ENCODE peak calls at places on chromosome 15, in eight cellular contexts. R, J, O, V, A, Z, T and F are unnamed samples. For H3K4me1, the result is how much of the 10 kb centered on the place peaks cover.

GRCh38 chr15:80208758-80209734 is 43.0 kb downstream of the CTXND1 start:
- DNase-seq in R (no peak), J (no peak), O (no peak), V (no peak), A (no peak), Z (peak), T (no peak), F (peak)

GRCh38 chr15:77510066-77511044 is 89.7 kb downstream of the HMG20A start:
- DNase-seq in R (no peak), J (no peak), O (peak), V (no peak), A (no peak), Z (no peak), T (no peak), F (no peak)

GRCh38 chr15:87877114-87877810 is 379.3 kb downstream of the NTRK3 start:
- DNase-seq in R (no peak), J (peak), O (no peak), V (no peak), A (no peak), Z (no peak), T (no peak), F (no peak)

GRCh38 chr15:32979710-32980109 is 214.8 kb downstream of the FMN1 start:
- DNase-seq in R (no peak), J (peak), O (no peak), V (no peak), A (no peak), Z (no peak), T (no peak), F (no peak)

GRCh38 chr15:80588801-80589200 is 106.3 kb upstream of the ABHD17C start:
- DNase-seq in R (no peak), J (peak), O (no peak), V (no peak), A (no peak), Z (no peak), T (no peak), F (no peak)

GRCh38 chr15:88904257-88904807 is 8.8 kb downstream of the MFGE8 start:
- DNase-seq in R (no peak), J (no peak), O (peak), V (no peak), A (peak), Z (no peak), T (no peak), F (no peak)

GRCh38 chr15:88375234-88375926 is 91.8 kb downstream of the MRPL46 start:
- DNase-seq in R (no peak), J (peak), O (no peak), V (no peak), A (no peak), Z (no peak), T (no peak), F (no peak)

GRCh38 chr15:94792166-94792565 is 560.8 kb downstream of the MCTP2 start:
- DNase-seq in R (no peak), J (peak), O (no peak), V (no peak), A (no peak), Z (no peak), T (no peak), F (no peak)

GRCh38 chr15:93048426-93048721 is 40.6 kb downstream of the RGMA start:
- DNase-seq in R (no peak), J (no peak), O (no peak), V (no peak), A (no peak), Z (no peak), T (no peak), F (no peak)

GRCh38 chr15:28963711-28964081 is 77.9 kb downstream of the APBA2 start:
- DNase-seq in R (no peak), J (no peak), O (no peak), V (no peak), A (no peak), Z (no peak), T (no peak), F (no peak)

GRCh38 chr15:72826611-72827010 is 43.1 kb upstream of the ADPGK start:
- DNase-seq in R (no peak), J (no peak), O (no peak), V (no peak), A (no peak), Z (no peak), T (no peak), F (no peak)

GRCh38 chr15:73856458-73857192 is 16.7 kb upstream of the TBC1D21 start:
- DNase-seq in R (no peak), J (no peak), O (no peak), V (no peak), A (no peak), Z (peak), T (no peak), F (no peak)

GRCh38 chr15:95604634-95605036 is 725.9 kb upstream of the NR2F2 start:
- DNase-seq in R (no peak), J (peak), O (no peak), V (no peak), A (no peak), Z (no peak), T (no peak), F (no peak)

GRCh38 chr15:77608774-77609173 is 23.9 kb downstream of the LINGO1 start:
- DNase-seq in R (no peak), J (no peak), O (no peak), V (no peak), A (no peak), Z (no peak), T (no peak), F (no peak)

GRCh38 chr15:70605606-70606410 is 157.6 kb downstream of the UACA start:
- DNase-seq in R (no peak), J (peak), O (peak), V (peak), A (no peak), Z (peak), T (peak), F (peak)

GRCh38 chr15:62444104-62445027 is 279.3 kb upstream of the C2CD4B start:
- DNase-seq in R (peak), J (peak), O (peak), V (no peak), A (no peak), Z (no peak), T (no peak), F (no peak)

GRCh38 chr15:40873625-40874561 is at the start of gene RHOV:
- DNase-seq in R (no peak), J (peak), O (peak), V (no peak), A (peak), Z (no peak), T (peak), F (peak)

GRCh38 chr15:94234300-94234699 is 2.9 kb downstream of the MCTP2 start:
- DNase-seq in R (no peak), J (no peak), O (no peak), V (no peak), A (peak), Z (no peak), T (no peak), F (no peak)

GRCh38 chr15:51861557-51862350 is 32.3 kb downstream of the TMOD3 start:
- DNase-seq in R (no peak), J (no peak), O (no peak), V (no peak), A (no peak), Z (no peak), T (no peak), F (no peak)

DNA sequence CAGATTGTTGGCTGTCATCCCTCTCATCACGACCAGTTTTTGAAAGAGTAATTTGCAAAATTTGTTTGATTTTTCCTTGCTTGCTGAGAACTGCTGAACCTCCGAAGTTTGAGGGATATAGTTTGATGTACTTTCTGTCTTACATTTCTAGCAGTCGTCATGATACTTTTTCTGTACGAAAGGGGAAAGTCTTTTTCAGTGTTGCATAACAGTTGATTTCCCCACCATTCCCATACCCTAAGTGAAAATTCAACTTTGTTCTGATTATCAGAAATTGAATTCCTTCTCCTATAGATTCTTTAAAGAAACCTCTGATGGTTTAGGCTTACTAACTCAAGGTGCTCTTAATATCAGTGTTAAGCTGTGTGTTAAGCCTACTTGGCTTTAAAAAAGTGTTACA is 1.6 kb downstream of the PDE8A start:
- DNase-seq in R (no peak), J (no peak), O (no peak), V (no peak), A (no peak), Z (no peak), T (no peak), F (no peak)
- H3K4me1 ChIP-seq in R (under half), J (under half), O (under half), V (half or more), A (half or more), Z (under half), T (under half), F (under half)

DNA sequence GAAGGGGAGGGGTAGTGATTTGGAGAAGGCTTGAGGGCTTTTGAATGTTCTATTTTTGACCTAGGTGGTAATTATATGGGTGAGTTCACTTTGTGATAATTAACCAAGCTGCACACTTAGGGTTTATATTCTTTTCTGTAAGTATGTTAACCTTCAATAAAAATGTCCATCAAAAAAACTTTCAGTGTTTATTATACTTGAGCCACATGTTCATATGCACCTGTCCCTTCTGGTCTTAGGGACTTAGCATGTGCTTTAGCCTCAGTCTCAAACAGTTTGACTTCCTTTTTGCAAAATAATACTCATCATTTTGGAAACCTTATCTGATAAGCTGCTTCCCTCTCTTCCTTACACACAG is 28.4 kb downstream of the PDE8A start:
- DNase-seq in R (no peak), J (no peak), O (no peak), V (no peak), A (no peak), Z (no peak), T (no peak), F (no peak)
- H3K4me1 ChIP-seq in R (under half), J (under half), O (under half), V (half or more), A (half or more), Z (under half), T (half or more), F (half or more)

GRCh38 chr15:60535743-60536142 is 56.8 kb upstream of the ICE2 start:
- DNase-seq in R (no peak), J (peak), O (no peak), V (no peak), A (no peak), Z (no peak), T (no peak), F (no peak)

GRCh38 chr15:60535265-60535664 is 56.3 kb upstream of the ICE2 start:
- DNase-seq in R (no peak), J (no peak), O (no peak), V (no peak), A (no peak), Z (no peak), T (no peak), F (no peak)

GRCh38 chr15:60536314-60536713 is 57.4 kb upstream of the ICE2 start:
- DNase-seq in R (no peak), J (no peak), O (no peak), V (no peak), A (no peak), Z (no peak), T (no peak), F (no peak)

GRCh38 chr15:60538129-60538528 is 59.2 kb upstream of the ICE2 start:
- DNase-seq in R (no peak), J (no peak), O (no peak), V (no peak), A (no peak), Z (no peak), T (no peak), F (no peak)

GRCh38 chr15:60536951-60537350 is 58.0 kb upstream of the ICE2 start:
- DNase-seq in R (no peak), J (no peak), O (no peak), V (no peak), A (no peak), Z (no peak), T (no peak), F (no peak)
- H3K4me1 ChIP-seq in R (under half), J (under half), O (under half), V (under half), A (under half), Z (under half), T (under half), F (half or more)

DNA sequence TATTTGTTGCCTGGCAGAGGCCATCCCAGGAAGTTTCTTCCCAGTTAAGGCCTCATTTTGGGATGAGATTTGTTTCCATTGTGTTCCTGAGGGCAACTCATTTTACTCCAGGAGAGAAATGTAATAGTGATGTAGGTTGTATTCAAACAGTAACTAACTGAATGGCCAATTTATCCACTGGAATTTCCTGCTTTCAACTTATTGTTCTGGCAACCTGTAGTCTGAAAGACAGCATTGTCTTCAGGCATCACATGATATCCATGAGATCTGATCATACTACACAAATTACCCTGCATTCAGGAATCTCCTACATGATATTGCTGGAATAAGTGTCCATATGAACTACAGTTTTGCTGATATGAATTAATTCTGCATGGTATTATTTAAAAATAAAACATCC is 79.5 kb upstream of the FGF7 start:
- DNase-seq in R (no peak), J (no peak), O (no peak), V (no peak), A (no peak), Z (no peak), T (no peak), F (no peak)
- H3K4me1 ChIP-seq in R (under half), J (under half), O (under half), V (under half), A (under half), Z (under half), T (under half), F (under half)

DNA sequence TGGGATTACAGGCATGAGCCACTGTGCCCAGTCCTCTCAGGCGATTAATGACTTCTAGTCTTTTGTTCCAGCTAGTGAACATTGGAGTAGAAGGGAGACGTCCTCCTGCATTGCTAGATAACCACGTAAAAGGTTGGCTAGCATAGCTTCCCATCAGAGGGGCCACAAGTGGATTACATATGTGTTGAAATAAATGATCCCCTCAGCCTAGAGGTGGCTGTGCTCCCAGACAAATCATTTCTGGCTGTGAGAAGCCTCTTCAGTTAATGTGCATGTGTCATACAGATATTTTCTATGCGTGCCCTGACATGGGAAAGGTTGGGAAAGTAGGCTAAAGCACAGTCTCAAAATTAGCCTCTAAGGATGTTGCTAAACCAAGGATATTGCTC is 17.7 kb downstream of the USP3 start:
- DNase-seq in R (no peak), J (no peak), O (no peak), V (no peak), A (no peak), Z (no peak), T (no peak), F (no peak)
- H3K4me1 ChIP-seq in R (half or more), J (under half), O (under half), V (half or more), A (half or more), Z (under half), T (under half), F (half or more)

GRCh38 chr15:100602822-100603393 is 519 bp downstream of the ASB7 start:
- DNase-seq in R (no peak), J (peak), O (no peak), V (no peak), A (no peak), Z (no peak), T (peak), F (peak)

GRCh38 chr15:100601158-100601557 is 826 bp downstream of the LINS1 start:
- DNase-seq in R (no peak), J (no peak), O (no peak), V (no peak), A (peak), Z (no peak), T (no peak), F (no peak)

GRCh38 chr15:100602064-100602821 is at the start of the genes ASB7 and LINS1:
- DNase-seq in R (peak), J (peak), O (peak), V (peak), A (peak), Z (peak), T (peak), F (peak)

GRCh38 chr15:100598655-100599054 is 3.3 kb downstream of the LINS1 start:
- DNase-seq in R (no peak), J (no peak), O (no peak), V (no peak), A (no peak), Z (no peak), T (no peak), F (no peak)

DNA sequence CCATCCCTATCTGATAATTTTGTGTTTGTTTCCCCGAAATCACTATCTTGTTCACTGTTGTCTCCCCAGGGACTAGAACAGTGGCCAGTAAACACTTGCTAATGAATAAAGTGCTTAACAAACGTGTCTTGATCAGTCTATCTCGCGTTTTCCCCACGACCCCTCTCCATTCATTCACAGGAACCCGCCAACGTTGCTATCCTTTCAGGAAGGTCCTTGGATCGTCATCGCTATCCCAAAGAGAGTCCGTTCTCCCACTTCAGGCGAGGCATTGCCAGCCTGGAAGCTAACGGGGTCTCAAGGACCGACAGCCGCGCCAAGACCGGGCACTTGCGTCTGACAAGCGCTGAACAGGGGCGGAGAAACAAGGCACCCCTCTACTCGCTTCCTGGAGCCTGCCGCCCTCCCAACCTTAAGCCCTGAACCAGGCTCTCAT is 338 bp downstream of the LINS1 start:
- DNase-seq in R (no peak), J (no peak), O (no peak), V (no peak), A (no peak), Z (no peak), T (no peak), F (no peak)
- H3K4me1 ChIP-seq in R (under half), J (under half), O (under half), V (half or more), A (half or more), Z (under half), T (under half), F (under half)

GRCh38 chr15:67146214-67146613 is 80.8 kb downstream of the SMAD3 start:
- DNase-seq in R (no peak), J (peak), O (peak), V (no peak), A (no peak), Z (peak), T (peak), F (peak)

GRCh38 chr15:67148196-67148701 is 82.8 kb downstream of the SMAD3 start:
- DNase-seq in R (no peak), J (peak), O (peak), V (no peak), A (no peak), Z (no peak), T (no peak), F (no peak)

GRCh38 chr15:67145710-67146109 is 80.3 kb downstream of the SMAD3 start:
- DNase-seq in R (no peak), J (no peak), O (peak), V (no peak), A (no peak), Z (no peak), T (no peak), F (no peak)

GRCh38 chr15:67146875-67147381 is 81.5 kb downstream of the SMAD3 start:
- DNase-seq in R (no peak), J (peak), O (peak), V (no peak), A (no peak), Z (peak), T (peak), F (no peak)

DNA sequence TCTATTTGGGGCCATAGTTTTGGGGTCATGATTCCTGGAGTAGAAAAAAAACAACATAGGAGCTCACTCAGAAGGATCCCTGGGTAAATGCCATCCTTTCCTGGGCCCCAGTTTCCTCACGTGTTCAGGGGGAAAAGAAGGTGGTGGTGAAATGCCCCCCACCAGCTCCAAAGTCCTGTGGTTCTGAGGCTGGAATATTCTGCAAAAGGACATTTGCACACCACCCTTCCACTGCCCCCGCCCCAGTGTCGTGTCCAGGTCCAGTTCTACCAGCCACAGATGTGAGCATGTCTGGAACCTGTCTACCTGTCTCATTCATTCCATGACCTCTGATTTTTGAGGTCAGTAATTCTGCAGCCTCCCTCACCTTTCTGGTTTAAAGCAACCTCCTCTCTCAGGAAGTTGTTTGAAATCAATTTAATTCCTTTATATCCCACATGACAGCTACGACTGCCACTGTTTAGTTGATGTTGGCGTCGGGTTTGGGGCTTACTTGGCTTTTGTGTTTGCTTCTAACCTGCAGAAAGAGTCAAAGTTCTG is 82.1 kb downstream of the SMAD3 start:
- DNase-seq in R (no peak), J (no peak), O (peak), V (no peak), A (no peak), Z (no peak), T (no peak), F (no peak)
- H3K4me1 ChIP-seq in R (under half), J (half or more), O (under half), V (half or more), A (half or more), Z (under half), T (half or more), F (half or more)